ENCODE peak calls at places on chromosomes 4 and X, in eight cellular contexts. V is activated T-cell treated with anti-CD3 and anti-CD28 coated beads, Interleukin-2, amount 50 U/mL, for 72 hours; T is stimulated activated CD4-positive, alpha-beta T cell treated with anti-CD3 and anti-CD28 coated beads, TNF-alpha, amount 100 ng/mL, for 4 hours; I is left lung; P is GM10248; G is activated B cell treated with CpG ODN at 0.5 μM for 24 hours; F is stimulated activated naive CD8-positive, alpha-beta T cell treated with anti-CD3 and anti-CD28 coated beads, Interleukin-15, Interleukin-2, amounts not matched to agents 100 U/mL and 50 U/mL, for 24 hours; M is NCI-H1092. W is an unnamed sample.

GRCh38 chr4:187232796-187233195 is 509.1 kb upstream of the FAT1 start:
- DNase-seq in V (no peak), T (no peak), I (no peak), P (no peak), G (no peak), F (no peak), M (no peak), W (no peak)

GRCh38 chr4:124703154-124703553 is 9.4 kb downstream of the ANKRD50 start:
- DNase-seq in V (no peak), T (no peak), I (no peak), P (no peak), G (no peak), F (no peak), M (no peak), W (no peak)

GRCh38 chrX:18885317-18886004 is 98.5 kb downstream of the PHKA2 start:
- DNase-seq in V (no peak), T (no peak), I (no peak), P (no peak), G (no peak), F (peak; percentile 7), M (no peak), W (no peak)

GRCh38 chr4:40055873-40056721 is 553 bp upstream of the N4BP2 start:
- DNase-seq in V (peak; percentile 69), T (peak; percentile 15), I (peak; percentile 72), P (peak; percentile 61), G (peak; percentile 59), F (peak; percentile 71), M (peak; percentile 67), W (peak; percentile 71)

GRCh38 chrX:3733043-3733430 is 19.6 kb upstream of the PRKX start:
- DNase-seq in V (no peak), T (no peak), I (no peak), P (no peak), G (no peak), F (no peak), M (no peak), W (no peak)

GRCh38 chrX:154696328-154697045 is 43.1 kb upstream of the CTAG2 start:
- DNase-seq in V (peak; percentile 19), T (no peak), I (no peak), P (no peak), G (no peak), F (no peak), M (no peak), W (no peak)

GRCh38 chr4:108531461-108531860 is 88.9 kb upstream of the RPL34 start:
- DNase-seq in V (no peak), T (no peak), I (no peak), P (no peak), G (no peak), F (no peak), M (no peak), W (no peak)

GRCh38 chr4:3530663-3531254 is 1.5 kb downstream of the LRPAP1 start:
- DNase-seq in V (no peak), T (no peak), I (no peak), P (no peak), G (no peak), F (no peak), M (no peak), W (no peak)

GRCh38 chrX:43813898-43814297 is 68.4 kb downstream of the MAOB start:
- DNase-seq in V (peak; percentile 19), T (no peak), I (no peak), P (no peak), G (no peak), F (no peak), M (no peak), W (peak; percentile 52)

GRCh38 chrX:55524487-55524886 is 34.8 kb upstream of the USP51 start:
- DNase-seq in V (no peak), T (no peak), I (no peak), P (no peak), G (no peak), F (no peak), M (no peak), W (no peak)

GRCh38 chr4:147823135-147823534 is 91.2 kb downstream of the ARHGAP10 start:
- DNase-seq in V (no peak), T (no peak), I (no peak), P (no peak), G (no peak), F (no peak), M (no peak), W (no peak)

GRCh38 chr4:55030606-55031005 is 94.8 kb downstream of the KDR start:
- DNase-seq in V (no peak), T (no peak), I (no peak), P (no peak), G (no peak), F (no peak), M (no peak), W (no peak)